ENCODE peak calls at places on chromosomes 3 and 15, in eight cellular contexts. I is GF-D8; L is activated naive CD4-positive, alpha-beta T cell treated with anti-CD3 and anti-CD28 coated beads, Interleukin-2, amount 10 ng/mL, durations not matched to agents 7 days and 5 days; Q is activated T-cell treated with anti-CD3 and anti-CD28 coated beads, Interleukin-2, amount 50 U/mL, for 72 hours; Y is H7; F is mammary epithelial cell; K is T-cell; X is skeletal muscle cell. C is an unnamed sample.

GRCh38 chr3:113275876-113276580 is 64.7 kb downstream of the BOC start:
- DNase-seq in I (no peak), L (no peak), Q (no peak), Y (peak), F (peak), K (no peak), X (peak), C (no peak)

GRCh38 chr3:25582242-25582641 is 82.5 kb downstream of the TOP2B start:
- DNase-seq in I (no peak), L (no peak), Q (no peak), Y (no peak), F (peak), K (no peak), X (no peak), C (no peak)

GRCh38 chr15:40354408-40355171 is 3.4 kb upstream of the DISP2 start:
- DNase-seq in I (no peak), L (no peak), Q (no peak), Y (peak), F (no peak), K (no peak), X (peak), C (peak)

GRCh38 chr3:56373386-56373785 is 94.9 kb downstream of the ERC2 start:
- DNase-seq in I (no peak), L (no peak), Q (no peak), Y (no peak), F (no peak), K (no peak), X (no peak), C (no peak)

GRCh38 chr3:22257252-22257651 is 506.2 kb upstream of the ZNF385D start:
- DNase-seq in I (no peak), L (no peak), Q (no peak), Y (no peak), F (no peak), K (no peak), X (no peak), C (no peak)

GRCh38 chr15:57625703-57626448 is 34.2 kb downstream of the MYZAP start:
- DNase-seq in I (no peak), L (no peak), Q (no peak), Y (no peak), F (no peak), K (no peak), X (no peak), C (no peak)

GRCh38 chr3:143315766-143316165 is 196.2 kb downstream of the CHST2 start:
- DNase-seq in I (no peak), L (no peak), Q (no peak), Y (no peak), F (no peak), K (no peak), X (no peak), C (peak)

GRCh38 chr3:123881771-123882170 is 2.4 kb downstream of the MYLK start:
- DNase-seq in I (no peak), L (no peak), Q (no peak), Y (peak), F (no peak), K (no peak), X (no peak), C (no peak)

GRCh38 chr3:10017636-10018292 is 8.5 kb upstream of the FANCD2 start:
- DNase-seq in I (no peak), L (peak), Q (peak), Y (no peak), F (peak), K (no peak), X (no peak), C (no peak)

GRCh38 chr3:186962445-186962844 is 32.1 kb downstream of the ST6GAL1 start:
- DNase-seq in I (no peak), L (no peak), Q (no peak), Y (no peak), F (no peak), K (no peak), X (no peak), C (no peak)

GRCh38 chr3:54900954-54901591 is 26.8 kb downstream of the LRTM1 start:
- DNase-seq in I (no peak), L (no peak), Q (no peak), Y (no peak), F (no peak), K (no peak), X (no peak), C (no peak)

GRCh38 chr3:12993623-12994356 is 79.4 kb downstream of the IQSEC1 start:
- DNase-seq in I (no peak), L (peak), Q (no peak), Y (peak), F (no peak), K (no peak), X (no peak), C (no peak)

GRCh38 chr3:140630366-140630765 is 47.5 kb upstream of the TRIM42 start:
- DNase-seq in I (no peak), L (no peak), Q (no peak), Y (no peak), F (no peak), K (no peak), X (no peak), C (no peak)

GRCh38 chr3:196634224-196634623 is 5.3 kb upstream of the NRROS start:
- DNase-seq in I (no peak), L (no peak), Q (no peak), Y (no peak), F (no peak), K (no peak), X (no peak), C (peak)

GRCh38 chr3:179189764-179190163 is 41.6 kb downstream of the PIK3CA start:
- DNase-seq in I (no peak), L (no peak), Q (no peak), Y (no peak), F (no peak), K (no peak), X (peak), C (no peak)

GRCh38 chr15:39391230-39391629 is 189.6 kb upstream of the THBS1 start:
- DNase-seq in I (no peak), L (no peak), Q (no peak), Y (no peak), F (peak), K (no peak), X (no peak), C (no peak)

GRCh38 chr3:43001094-43001553 is 22.0 kb downstream of the GASK1A start:
- DNase-seq in I (no peak), L (no peak), Q (no peak), Y (no peak), F (peak), K (no peak), X (peak), C (no peak)

GRCh38 chr15:52540374-52541012 is 11.8 kb upstream of the MYO5A start:
- DNase-seq in I (no peak), L (no peak), Q (no peak), Y (no peak), F (no peak), K (no peak), X (no peak), C (no peak)

GRCh38 chr3:141955163-141955562 is 78.7 kb downstream of the ATP1B3 start:
- DNase-seq in I (no peak), L (no peak), Q (no peak), Y (no peak), F (no peak), K (no peak), X (no peak), C (no peak)

GRCh38 chr3:188270423-188270972 is 116.5 kb downstream of the LPP start:
- DNase-seq in I (no peak), L (no peak), Q (no peak), Y (no peak), F (peak), K (no peak), X (peak), C (peak)

GRCh38 chr15:58138106-58138505 is at the start of gene AQP9:
- DNase-seq in I (no peak), L (no peak), Q (no peak), Y (no peak), F (peak), K (no peak), X (no peak), C (no peak)

GRCh38 chr15:75237316-75237982 is 20.7 kb upstream of the GOLGA6C start:
- DNase-seq in I (no peak), L (no peak), Q (no peak), Y (peak), F (no peak), K (no peak), X (no peak), C (no peak)

GRCh38 chr15:68672781-68673205 is 94.0 kb downstream of the CORO2B start:
- DNase-seq in I (no peak), L (no peak), Q (no peak), Y (peak), F (no peak), K (no peak), X (no peak), C (no peak)

C was measured in Kasumi-1.